ENCODE peak calls at places on chromosomes 4 and X, in eight cellular contexts. J is astrocyte of the cerebellum, A is lower leg skin, K is mucosa of descending colon, M is lower lobe of right lung, I is endothelial cell, N is HFF-Myc, C is epithelial cell of esophagus. V is an unnamed sample.

GRCh38 chrX:46758163-46758955 is 559 bp downstream of the SLC9A7 start:
- DNase-seq in J (no peak), A (no peak), K (peak), M (no peak), I (no peak), N (no peak), C (peak), V (no peak)

GRCh38 chr4:85744950-85745349 is 270.0 kb downstream of the ARHGAP24 start:
- DNase-seq in J (no peak), A (no peak), K (no peak), M (no peak), I (no peak), N (peak), C (peak), V (no peak)

GRCh38 chr4:120007171-120007894 is 59.3 kb downstream of the MAD2L1 start:
- DNase-seq in J (peak), A (no peak), K (no peak), M (no peak), I (no peak), N (peak), C (peak), V (no peak)

GRCh38 chrX:1485033-1485432 is 32.3 kb upstream of the ASMTL start:
- DNase-seq in J (no peak), A (no peak), K (no peak), M (no peak), I (no peak), N (no peak), C (no peak), V (peak)

GRCh38 chr4:111977419-111977965 is 167.8 kb upstream of the FAM241A start:
- DNase-seq in J (no peak), A (no peak), K (peak), M (no peak), I (no peak), N (no peak), C (peak), V (no peak)

GRCh38 chrX:14026121-14026520 is 3.6 kb downstream of the GEMIN8 start:
- DNase-seq in J (no peak), A (no peak), K (no peak), M (no peak), I (no peak), N (no peak), C (no peak), V (no peak)

GRCh38 chr4:120815361-120815760 is 107.2 kb downstream of the PRDM5 start:
- DNase-seq in J (no peak), A (no peak), K (no peak), M (no peak), I (no peak), N (no peak), C (no peak), V (no peak)

GRCh38 chrX:23901805-23902204 is 5.9 kb downstream of the APOO start:
- DNase-seq in J (peak), A (peak), K (no peak), M (no peak), I (peak), N (no peak), C (peak), V (peak)

GRCh38 chrX:135649561-135649960 is 63.9 kb upstream of the CT45A1 start:
- DNase-seq in J (no peak), A (no peak), K (no peak), M (no peak), I (no peak), N (no peak), C (no peak), V (no peak)

GRCh38 chr4:99655315-99656081 is 2.1 kb downstream of the C4orf54 start:
- DNase-seq in J (peak), A (peak), K (no peak), M (no peak), I (no peak), N (peak), C (peak), V (no peak)

GRCh38 chrX:151962034-151962433 is 12.4 kb downstream of the GABRE start:
- DNase-seq in J (no peak), A (no peak), K (no peak), M (no peak), I (no peak), N (no peak), C (no peak), V (no peak)

GRCh38 chr4:7646384-7647061 is 211.8 kb upstream of the PSAPL1 start:
- DNase-seq in J (no peak), A (no peak), K (no peak), M (peak), I (no peak), N (no peak), C (no peak), V (peak)

GRCh38 chrX:71256051-71256450 is 2.1 kb upstream of the ZMYM3 start:
- DNase-seq in J (no peak), A (no peak), K (no peak), M (no peak), I (no peak), N (no peak), C (peak), V (no peak)

GRCh38 chrX:149903889-149904748 is 23.1 kb downstream of the MAGEA8 start:
- DNase-seq in J (no peak), A (no peak), K (no peak), M (no peak), I (no peak), N (no peak), C (peak), V (no peak)
- TF ChIP-seq CTCF in J (peak), A (no peak), K (no peak), M (no peak), I (no peak), N (peak), C (peak), V (peak)

GRCh38 chr4:43425206-43425605 is 532.7 kb downstream of the GRXCR1 start:
- DNase-seq in J (no peak), A (no peak), K (no peak), M (no peak), I (no peak), N (no peak), C (peak), V (no peak)
- TF ChIP-seq CTCF in J (no peak), A (no peak), K (no peak), M (no peak), I (no peak), N (no peak), C (no peak), V (no peak)

GRCh38 chrX:68945081-68945602 is 116.3 kb downstream of the EFNB1 start:
- DNase-seq in J (no peak), A (no peak), K (no peak), M (no peak), I (no peak), N (no peak), C (no peak), V (no peak)

GRCh38 chrX:68942141-68942540 is 113.3 kb downstream of the EFNB1 start:
- DNase-seq in J (no peak), A (no peak), K (no peak), M (no peak), I (no peak), N (no peak), C (no peak), V (no peak)

GRCh38 chrX:68945603-68946228 is 116.9 kb downstream of the EFNB1 start:
- DNase-seq in J (no peak), A (no peak), K (no peak), M (no peak), I (peak), N (no peak), C (peak), V (no peak)

GRCh38 chrX:68942797-68943196 is 114.0 kb downstream of the EFNB1 start:
- DNase-seq in J (no peak), A (no peak), K (no peak), M (no peak), I (no peak), N (no peak), C (no peak), V (no peak)

DNA sequence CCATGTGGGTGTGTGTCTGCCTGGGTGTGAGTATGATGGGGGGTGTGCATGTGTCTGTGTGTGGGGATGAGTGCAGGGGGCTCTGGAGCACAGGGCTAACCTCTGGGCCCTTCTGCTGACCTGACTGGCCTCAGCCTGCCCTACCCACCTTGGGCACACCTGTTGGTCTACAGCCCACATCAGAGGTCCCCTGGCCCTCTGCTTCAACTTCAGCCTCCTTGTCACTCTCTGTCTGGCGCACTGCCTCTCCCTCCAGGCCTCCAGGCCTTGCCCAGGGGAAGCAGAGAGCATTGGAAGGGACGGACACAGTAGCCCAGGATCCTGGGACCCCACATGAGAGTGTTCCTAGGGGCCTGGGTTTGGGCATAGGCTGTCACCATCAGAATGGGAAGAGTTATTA is 115.4 kb downstream of the EFNB1 start:
- DNase-seq in J (no peak), A (no peak), K (no peak), M (no peak), I (no peak), N (no peak), C (no peak), V (no peak)
- TF ChIP-seq CTCF in J (no peak), A (no peak), K (no peak), M (no peak), I (no peak), N (no peak), C (no peak), V (no peak)

GRCh38 chr4:102345795-102346100 is 466 bp upstream of the SLC39A8 start:
- DNase-seq in J (no peak), A (no peak), K (no peak), M (no peak), I (no peak), N (no peak), C (no peak), V (no peak)
- TF ChIP-seq CTCF in J (no peak), A (no peak), K (no peak), M (no peak), I (no peak), N (no peak), C (no peak), V (peak)

V was measured in CD14-positive monocyte.